ENCODE peak calls at places on chromosome 3, in five cellular contexts. N is posterior cingulate gyrus, P is gastrocnemius medialis, M is activated T-cell treated with anti-CD3 and anti-CD28 coated beads for 24 hours, U is WTC11. F is an unnamed sample.

GRCh38 chr3:31361391-31362273 is 171.1 kb upstream of the STT3B start:
- DNase-seq in M (no peak), U (no peak), N (no peak), P (no peak), F (no peak)

GRCh38 chr3:161969867-161970266 is 473.3 kb downstream of the OTOL1 start:
- DNase-seq in N (no peak), M (no peak), U (no peak), P (no peak), F (no peak)

GRCh38 chr3:110526732-110527727 is 544.6 kb upstream of the NECTIN3 start:
- DNase-seq in M (no peak), N (no peak), P (no peak), U (no peak), F (peak; percentile 54)

GRCh38 chr3:53668872-53669271 is 174.5 kb downstream of the CACNA1D start:
- DNase-seq in N (no peak), M (no peak), U (no peak), P (no peak), F (no peak)

GRCh38 chr3:143974181-143974876 is 2.7 kb downstream of the DIPK2A start:
- DNase-seq in P (no peak), M (no peak), N (no peak), U (no peak), F (no peak)

GRCh38 chr3:49362579-49362978 is 4.4 kb upstream of the GPX1 start:
- DNase-seq in M (no peak), P (no peak), N (no peak), U (no peak), F (no peak)

GRCh38 chr3:180881065-180881801 is 31.2 kb upstream of the FXR1 start:
- DNase-seq in M (no peak), P (no peak), U (no peak), N (no peak), F (no peak)

GRCh38 chr3:46564190-46565112 is 1.7 kb downstream of the LRRC2 start:
- DNase-seq in U (no peak), P (peak; percentile 74), M (no peak), N (no peak), F (no peak)

GRCh38 chr3:63687569-63688233 is 35.2 kb downstream of the SNTN start:
- DNase-seq in M (no peak), U (no peak), N (no peak), P (no peak), F (no peak)

GRCh38 chr3:195574497-195575304 is 9.0 kb downstream of the APOD start:
- DNase-seq in P (peak; percentile 87), N (no peak), U (no peak), M (no peak), F (no peak)

GRCh38 chr3:23344886-23345285 is 141.8 kb downstream of the UBE2E2 start:
- DNase-seq in U (no peak), P (no peak), N (no peak), M (no peak), F (no peak)

GRCh38 chr3:161212892-161213291 is 8.2 kb upstream of the NMD3 start:
- DNase-seq in M (no peak), U (no peak), P (no peak), N (no peak), F (no peak)

GRCh38 chr3:125098929-125099328 is 43.1 kb upstream of the HEG1 start:
- DNase-seq in U (no peak), M (no peak), P (no peak), N (no peak), F (no peak)

GRCh38 chr3:64691051-64691450 is 3.3 kb upstream of the ADAMTS9 start:
- DNase-seq in U (no peak), N (no peak), M (no peak), P (no peak), F (no peak)

GRCh38 chr3:133970916-133971315 is 58.8 kb downstream of the SLCO2A1 start:
- DNase-seq in M (no peak), U (no peak), P (no peak), N (no peak), F (no peak)

GRCh38 chr3:126184465-126185000 is 4.1 kb upstream of the ALDH1L1 start:
- DNase-seq in N (no peak), P (no peak), M (no peak), U (no peak), F (no peak)

GRCh38 chr3:9352917-9353823 is 9.7 kb upstream of the THUMPD3 start:
- DNase-seq in N (peak; percentile 77), P (peak; percentile 56), U (peak; percentile 72), M (peak; percentile 26), F (peak; percentile 90)

GRCh38 chr3:119636891-119637611 is 23.3 kb downstream of the POPDC2 start:
- DNase-seq in M (no peak), N (no peak), P (no peak), U (no peak), F (no peak)

GRCh38 chr3:46909535-46910161 is 32.1 kb downstream of the PTH1R start:
- DNase-seq in M (peak; percentile 64), N (peak; percentile 90), P (peak; percentile 82), U (peak; percentile 94), F (peak; percentile 97)

GRCh38 chr3:194879991-194880939 is 194.6 kb downstream of the FAM43A start:
- DNase-seq in M (no peak), P (peak; percentile 38), N (peak; percentile 37), U (no peak), F (peak; percentile 38)

GRCh38 chr3:123328851-123329635 is 119.8 kb downstream of the ADCY5 start:
- DNase-seq in M (peak; percentile 58), U (peak; percentile 90), P (peak; percentile 63), N (peak; percentile 79), F (peak; percentile 95)

GRCh38 chr3:186108106-186108940 is 566 bp downstream of the ETV5 start:
- DNase-seq in N (peak; percentile 37), M (no peak), U (peak; percentile 77), P (peak; percentile 35), F (peak; percentile 87)

GRCh38 chr3:64147211-64147610 is 78.1 kb downstream of the PRICKLE2 start:
- DNase-seq in U (no peak), M (no peak), N (no peak), P (no peak), F (no peak)

F was measured in endodermal cell.